ENCODE peak calls at places on chromosomes 4 and X, in seven cellular contexts. O is osteocyte, Q is hepatocyte, F is mesothelial cell of epicardium, A is heart right ventricle, G is HCT116, Y is kidney. J is an unnamed sample.

GRCh38 chr4:48065587-48066052 is 49.0 kb downstream of the NIPAL1 start:
- DNase-seq in O (no peak), Q (no peak), F (no peak), A (no peak), G (no peak), Y (no peak), J (no peak)

GRCh38 chr4:38752393-38752961 is 30.3 kb downstream of the TLR10 start:
- DNase-seq in O (no peak), Q (no peak), F (no peak), A (no peak), G (no peak), Y (no peak), J (no peak)

GRCh38 chrX:153400146-153401132 is 711 bp downstream of the PNMA6E start:
- DNase-seq in O (no peak), Q (no peak), F (no peak), A (peak), G (peak), Y (peak), J (no peak)

GRCh38 chr4:184355111-184355604 is 119.2 kb downstream of the IRF2 start:
- DNase-seq in O (peak), Q (peak), F (no peak), A (no peak), G (peak), Y (no peak), J (no peak)

GRCh38 chrX:139112432-139112831 is 400.9 kb upstream of the FGF13 start:
- DNase-seq in O (no peak), Q (peak), F (no peak), A (no peak), G (no peak), Y (no peak), J (no peak)

GRCh38 chr4:187602339-187603092 is 393.1 kb upstream of the ZFP42 start:
- DNase-seq in O (no peak), Q (no peak), F (no peak), A (no peak), G (no peak), Y (no peak), J (no peak)

GRCh38 chr4:133095591-133095990 is 53.5 kb upstream of the PCDH10 start:
- DNase-seq in O (no peak), Q (no peak), F (no peak), A (no peak), G (no peak), Y (no peak), J (no peak)

GRCh38 chr4:17512973-17513665 is 1.2 kb upstream of the QDPR start:
- DNase-seq in O (no peak), Q (no peak), F (no peak), A (no peak), G (no peak), Y (no peak), J (no peak)

GRCh38 chr4:113474017-113474416 is 287.5 kb downstream of the CAMK2D start:
- DNase-seq in O (no peak), Q (no peak), F (no peak), A (no peak), G (peak), Y (no peak), J (no peak)

GRCh38 chrX:133307637-133308485 is 89.7 kb upstream of the TFDP3 start:
- DNase-seq in O (no peak), Q (peak), F (no peak), A (peak), G (no peak), Y (no peak), J (no peak)

GRCh38 chr4:142404191-142404611 is 441.9 kb downstream of the INPP4B start:
- DNase-seq in O (no peak), Q (no peak), F (no peak), A (peak), G (peak), Y (no peak), J (no peak)

GRCh38 chrX:56794404-56794803 is 65.4 kb downstream of the NBDY start:
- DNase-seq in O (no peak), Q (no peak), F (peak), A (no peak), G (no peak), Y (no peak), J (peak)

GRCh38 chr4:184756399-184756798 is 22.5 kb upstream of the CENPU start:
- DNase-seq in O (no peak), Q (peak), F (no peak), A (no peak), G (no peak), Y (no peak), J (no peak)

GRCh38 chrX:134462927-134463326 is 3.0 kb downstream of the HPRT1 start:
- DNase-seq in O (no peak), Q (no peak), F (no peak), A (no peak), G (no peak), Y (no peak), J (no peak)

GRCh38 chrX:45824471-45824870 is 623.8 kb upstream of the DIPK2B start:
- DNase-seq in O (no peak), Q (peak), F (no peak), A (no peak), G (peak), Y (no peak), J (no peak)

GRCh38 chrX:46912098-46912672 is at the start of gene JADE3:
- DNase-seq in O (peak), Q (peak), F (peak), A (peak), G (peak), Y (peak), J (peak)

GRCh38 chr4:47468686-47469365 is 5.3 kb upstream of the COMMD8 start:
- DNase-seq in O (no peak), Q (no peak), F (no peak), A (no peak), G (no peak), Y (no peak), J (no peak)

GRCh38 chrX:119093991-119094741 is 21.4 kb downstream of the CT47C1 start:
- DNase-seq in O (no peak), Q (peak), F (no peak), A (no peak), G (no peak), Y (no peak), J (no peak)

GRCh38 chrX:74382613-74383012 is 38.7 kb upstream of the SLC16A2 start:
- DNase-seq in O (peak), Q (peak), F (peak), A (peak), G (peak), Y (no peak), J (peak)

GRCh38 chrX:133294126-133294525 is 76.0 kb upstream of the TFDP3 start:
- DNase-seq in O (no peak), Q (no peak), F (no peak), A (no peak), G (no peak), Y (no peak), J (no peak)

GRCh38 chrX:47515941-47516649 is 33.1 kb upstream of the ZNF41 start:
- DNase-seq in O (no peak), Q (no peak), F (no peak), A (no peak), G (no peak), Y (no peak), J (no peak)

GRCh38 chrX:53294024-53294648 is 12.8 kb upstream of the IQSEC2 start:
- DNase-seq in O (no peak), Q (no peak), F (no peak), A (no peak), G (no peak), Y (peak), J (no peak)

DNA sequence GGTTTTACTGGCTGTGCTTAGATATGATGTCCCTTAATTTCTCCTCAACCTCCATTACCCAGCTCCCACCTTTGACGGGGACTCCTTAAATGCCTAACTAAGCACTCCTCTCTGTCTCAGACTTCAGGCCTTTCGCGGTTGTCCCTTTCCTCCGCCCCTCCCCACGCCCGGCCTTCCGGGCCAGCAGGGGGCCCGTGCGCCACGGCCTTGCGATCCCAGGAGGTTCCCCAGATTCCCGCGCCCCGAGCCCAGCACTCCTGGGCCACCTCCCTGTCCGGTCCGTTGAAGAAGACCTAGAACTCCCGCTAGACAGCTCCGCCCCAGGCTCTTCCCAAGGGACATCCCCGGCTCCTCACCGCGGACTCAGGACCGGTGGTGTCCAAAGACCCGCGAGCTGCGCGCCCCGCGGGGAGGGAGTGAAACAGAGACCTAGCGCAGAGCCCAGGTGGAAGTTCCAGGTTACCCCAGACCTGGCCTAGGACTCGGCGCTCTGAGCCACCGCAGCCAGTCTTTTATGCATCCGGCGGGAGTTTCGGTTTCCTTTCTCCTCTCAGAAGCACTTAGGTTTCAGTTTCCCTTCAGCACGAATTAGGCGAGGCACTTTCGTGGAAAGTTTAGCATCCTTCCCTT is at the start of gene DDX60:
- DNase-seq in O (peak), Q (peak), F (peak), A (peak), G (peak), Y (peak), J (peak)
- TF ChIP-seq CTCF in O (peak), Q (peak), F (peak), A (peak), G (peak), Y (peak), J (peak)

DNA sequence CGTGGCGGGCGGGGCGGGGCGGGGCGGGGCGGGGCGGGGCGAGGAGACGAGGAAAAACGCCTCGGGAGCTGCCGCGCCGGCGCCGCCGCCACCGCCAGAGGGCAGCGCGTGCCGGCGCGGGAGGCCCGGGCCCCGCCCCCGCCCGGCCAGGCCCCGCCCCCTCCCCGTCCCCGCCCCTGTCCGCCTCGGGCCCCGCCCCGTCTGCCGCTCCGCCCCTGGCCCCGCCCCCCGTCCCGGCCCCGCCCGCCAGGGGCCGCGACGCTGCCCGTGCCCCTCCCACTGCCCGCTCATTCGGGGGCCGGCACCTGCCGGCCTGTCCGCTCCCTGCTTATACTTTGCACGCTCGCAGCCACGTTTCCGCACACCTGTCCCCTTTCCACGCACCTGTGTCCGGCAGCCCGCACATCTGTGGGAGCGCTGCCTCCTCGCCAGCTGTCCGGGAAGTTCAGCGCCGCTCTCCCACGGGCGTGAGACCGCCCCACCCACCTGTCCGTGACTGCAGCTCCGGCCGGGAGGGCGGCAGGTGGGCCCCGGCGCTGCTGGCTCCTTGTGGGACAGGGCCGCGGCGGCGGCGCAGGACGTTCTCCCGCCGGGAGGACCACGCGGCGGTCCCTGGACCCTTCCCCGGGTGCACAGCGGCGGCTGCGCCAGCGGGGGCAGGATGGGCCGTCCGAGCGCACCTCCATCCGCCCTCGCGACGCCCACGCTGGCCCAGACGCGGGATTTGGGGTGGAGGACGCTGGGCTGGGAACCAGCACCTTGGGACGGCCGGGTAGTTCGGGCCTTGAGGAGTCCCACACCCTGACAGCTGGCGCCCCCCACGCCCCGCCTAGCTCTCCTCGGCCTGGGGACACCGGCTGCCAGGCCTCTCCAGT is 1.5 kb upstream of the FGFRL1 start:
- DNase-seq in O (no peak), Q (peak), F (peak), A (peak), G (no peak), Y (peak), J (no peak)
- TF ChIP-seq CTCF in O (peak), Q (peak), F (no peak), A (no peak), G (no peak), Y (peak), J (peak)

DNA sequence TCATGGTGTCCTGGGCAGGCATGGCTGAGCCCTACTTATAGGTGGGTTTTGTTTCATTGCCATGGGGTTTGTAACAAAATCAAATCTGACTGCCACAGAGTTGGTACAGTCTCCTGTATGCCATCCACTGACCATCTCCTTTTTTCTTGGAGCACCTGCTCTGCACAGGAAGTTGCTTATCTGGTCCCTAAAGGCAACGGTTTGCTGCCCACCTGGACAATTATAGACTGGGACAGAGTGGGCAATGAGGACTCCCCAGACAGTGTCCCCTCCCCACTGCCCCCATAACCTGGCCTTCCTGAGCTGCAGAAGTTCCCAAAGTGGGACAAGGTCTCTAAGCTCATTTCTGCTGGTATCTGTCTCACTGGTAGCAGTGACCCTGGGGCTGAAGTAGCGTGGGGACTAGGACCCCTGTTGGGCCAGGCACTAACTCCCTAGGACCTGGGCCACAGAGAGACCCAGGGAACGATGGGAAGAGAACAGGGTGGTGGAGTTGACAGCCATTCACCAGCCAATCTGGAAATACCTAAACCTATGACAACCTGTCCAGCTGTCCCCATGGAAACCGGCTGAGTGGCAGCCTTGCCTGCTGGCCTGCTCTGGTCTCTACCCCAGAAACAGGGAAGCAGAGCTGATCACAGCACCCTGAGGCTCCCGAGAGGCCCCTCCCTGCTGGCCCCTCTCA is 64.7 kb downstream of the WFS1 start:
- DNase-seq in O (no peak), Q (no peak), F (no peak), A (no peak), G (no peak), Y (peak), J (no peak)
- TF ChIP-seq CTCF in O (no peak), Q (no peak), F (no peak), A (no peak), G (no peak), Y (no peak), J (no peak)

GRCh38 chr4:127622923-127623754 is 9.6 kb upstream of the INTU start:
- DNase-seq in O (no peak), Q (peak), F (peak), A (peak), G (no peak), Y (peak), J (peak)
- TF ChIP-seq CTCF in O (peak), Q (peak), F (no peak), A (no peak), G (no peak), Y (peak), J (peak)

J was measured in type B pancreatic cell.